ENCODE peak calls at places on chromosomes 12 and 14, in four cellular contexts. W, M, P and S are unnamed samples.

GRCh38 chr12:56152132-56152755 is at the start of gene MYL6B:
- DNase-seq in W (peak; percentile 96), M (peak; percentile 81), P (peak; percentile 97), S (peak; percentile 96)

GRCh38 chr14:47536341-47536740 is 139.1 kb downstream of the MDGA2 start:
- DNase-seq in W (no peak), M (no peak), P (no peak), S (no peak)

GRCh38 chr12:92337128-92337527 is 191.5 kb upstream of the BTG1 start:
- DNase-seq in W (no peak), M (no peak), P (no peak), S (no peak)

GRCh38 chr14:80202888-80203562 is 8.3 kb downstream of the DIO2 start:
- DNase-seq in W (no peak), M (no peak), P (no peak), S (peak; percentile 52)

GRCh38 chr12:69330475-69331473 is 17.4 kb upstream of the LYZ start:
- DNase-seq in W (no peak), M (no peak), P (peak; percentile 70), S (no peak)

GRCh38 chr12:62900686-62901272 is 34.2 kb downstream of the PPM1H start:
- DNase-seq in W (no peak), M (no peak), P (no peak), S (no peak)

GRCh38 chr14:38731962-38732361 is 371.1 kb downstream of the SEC23A start:
- DNase-seq in W (no peak), M (no peak), P (no peak), S (no peak)

GRCh38 chr12:79524507-79525148 is 166.1 kb downstream of the PAWR start:
- DNase-seq in W (no peak), M (no peak), P (no peak), S (peak; percentile 68)

GRCh38 chr12:20527396-20528154 is 159.2 kb downstream of the PDE3A start:
- DNase-seq in W (no peak), M (no peak), P (no peak), S (no peak)

GRCh38 chr12:68630050-68630449 is 19.4 kb downstream of the RAP1B start:
- DNase-seq in W (no peak), M (no peak), P (no peak), S (no peak)

GRCh38 chr14:99774526-99775307 is 18.5 kb upstream of the EML1 start:
- DNase-seq in W (peak; percentile 56), M (no peak), P (no peak), S (peak; percentile 72)

GRCh38 chr12:132424811-132425210 is 65.1 kb upstream of the FBRSL1 start:
- DNase-seq in W (no peak), M (no peak), P (no peak), S (no peak)

GRCh38 chr12:22256634-22257033 is 77.9 kb downstream of the ST8SIA1 start:
- DNase-seq in W (no peak), M (no peak), P (no peak), S (no peak)

GRCh38 chr12:3047961-3048360 is 29.2 kb upstream of the TSPAN9 start:
- DNase-seq in W (peak; percentile 54), M (no peak), P (no peak), S (peak; percentile 21)

GRCh38 chr12:95358111-95359083 is 115.6 kb upstream of the METAP2 start:
- DNase-seq in W (no peak), M (no peak), P (no peak), S (peak; percentile 38)

GRCh38 chr14:101294136-101294535 is 267.2 kb upstream of the DIO3 start:
- DNase-seq in W (no peak), M (no peak), P (no peak), S (no peak)

GRCh38 chr12:9273276-9273675 is 65.1 kb upstream of the PZP start:
- DNase-seq in W (no peak), M (no peak), P (no peak), S (no peak)

GRCh38 chr14:93984070-93984469 is 7.7 kb upstream of the ASB2 start:
- DNase-seq in W (no peak), M (no peak), P (no peak), S (no peak)

GRCh38 chr12:6370994-6371754 is 4.2 kb downstream of the SCNN1A start:
- DNase-seq in W (no peak), M (peak; percentile 95), P (peak; percentile 80), S (no peak)

GRCh38 chr14:32367501-32367900 is 38.4 kb downstream of the AKAP6 start:
- DNase-seq in W (no peak), M (no peak), P (no peak), S (no peak)

GRCh38 chr14:36390718-36391117 is 70.3 kb upstream of the MBIP start:
- DNase-seq in W (no peak), M (no peak), P (no peak), S (no peak)

GRCh38 chr12:122227341-122227740 is 1.5 kb upstream of the DIABLO start:
- DNase-seq in W (no peak), M (no peak), P (no peak), S (no peak)

GRCh38 chr14:73455294-73455693 is 3.1 kb downstream of the NUMB start:
- DNase-seq in W (no peak), M (no peak), P (no peak), S (peak; percentile 41)

GRCh38 chr14:62079035-62079434 is 316.8 kb downstream of the SNAPC1 start:
- DNase-seq in W (no peak), M (no peak), P (no peak), S (peak; percentile 69)

GRCh38 chr12:45644521-45644920 is 85.0 kb upstream of the ARID2 start:
- DNase-seq in W (no peak), M (no peak), P (no peak), S (peak; percentile 66)

GRCh38 chr12:123899368-123899767 is 73.3 kb downstream of the CCDC92 start:
- DNase-seq in W (no peak), M (no peak), P (no peak), S (no peak)

GRCh38 chr12:106594447-106594846 is 11.6 kb downstream of the RFX4 start:
- DNase-seq in W (no peak), M (no peak), P (no peak), S (no peak)

GRCh38 chr12:93839076-93839475 is 161.9 kb downstream of the CRADD start:
- DNase-seq in W (no peak), M (no peak), P (no peak), S (no peak)
- TF ChIP-seq CTCF in W (no peak), M (peak; percentile 28), P (no peak), S (no peak)

DNA sequence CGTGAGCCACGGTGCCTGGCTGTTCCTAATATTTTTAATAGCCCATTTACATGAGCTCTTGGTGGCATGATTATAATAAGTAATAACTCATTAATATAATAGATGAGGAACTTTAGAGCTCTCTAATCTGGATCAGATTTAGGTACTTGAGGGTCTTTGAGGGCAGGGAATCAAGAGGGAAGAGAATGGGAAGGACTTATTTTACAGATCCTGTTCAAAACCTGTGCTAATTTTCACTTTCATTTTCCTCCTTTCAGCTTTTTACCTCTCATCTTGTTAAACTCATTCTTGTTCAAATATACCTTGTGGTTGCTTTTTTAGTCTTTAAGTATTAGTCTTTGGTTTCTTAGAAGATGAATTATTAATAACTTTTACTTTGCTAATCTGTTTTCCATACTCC is 5.6 kb downstream of the NECAP1 start:
- DNase-seq in W (no peak), M (no peak), P (no peak), S (no peak)
- H3K4me3 ChIP-seq in W (no peak overlapping the region), M (no peak overlapping the region), P (no peak overlapping the region), S (no peak overlapping the region)

GRCh38 chr12:116210131-116210530 is 67.4 kb downstream of the MED13L start:
- DNase-seq in W (no peak), M (no peak), P (no peak), S (no peak)

GRCh38 chr12:116204785-116205184 is 72.7 kb downstream of the MED13L start:
- DNase-seq in W (no peak), M (no peak), P (no peak), S (no peak)

GRCh38 chr12:116204169-116204568 is 73.3 kb downstream of the MED13L start:
- DNase-seq in W (no peak), M (no peak), P (no peak), S (no peak)

GRCh38 chr12:116207274-116207673 is 70.2 kb downstream of the MED13L start:
- DNase-seq in W (no peak), M (no peak), P (no peak), S (no peak)

DNA sequence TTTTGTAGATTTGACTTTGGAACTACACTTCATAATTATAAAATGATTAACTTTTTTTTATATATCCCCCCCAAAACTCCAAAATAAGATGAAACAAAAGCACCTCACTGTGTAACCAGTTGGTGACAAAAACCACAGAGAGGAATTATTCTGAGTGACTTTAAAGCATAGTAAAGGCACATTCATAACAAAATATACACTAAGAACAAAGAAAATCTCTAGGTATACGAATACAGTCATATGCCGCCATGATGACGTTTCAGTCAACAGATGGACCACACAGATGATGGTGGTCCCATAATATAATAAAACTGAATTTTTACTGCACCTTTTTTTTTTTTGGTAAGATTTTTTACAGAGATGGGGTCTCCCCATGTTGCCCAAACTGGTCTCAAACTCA is 70.7 kb downstream of the MED13L start:
- DNase-seq in W (no peak), M (no peak), P (no peak), S (no peak)
- H3K4me1 ChIP-seq in W (peaks cover 79% of the 10 kb centered on the region), M (peaks cover 3% of the 10 kb centered on the region), P (peaks cover 16% of the 10 kb centered on the region), S (peaks cover 22% of the 10 kb centered on the region)

GRCh38 chr14:57382283-57382682 is 8.1 kb upstream of the NAA30 start:
- DNase-seq in W (no peak), M (no peak), P (no peak), S (peak; percentile 43)

GRCh38 chr14:57375156-57375555 is 15.2 kb upstream of the NAA30 start:
- DNase-seq in W (no peak), M (no peak), P (no peak), S (peak; percentile 76)

GRCh38 chr14:57383125-57383524 is 7.3 kb upstream of the NAA30 start:
- DNase-seq in W (no peak), M (no peak), P (no peak), S (no peak)

GRCh38 chr14:57380935-57381334 is 9.5 kb upstream of the NAA30 start:
- DNase-seq in W (no peak), M (no peak), P (no peak), S (peak; percentile 57)

GRCh38 chr14:57378661-57379060 is 11.7 kb upstream of the NAA30 start:
- DNase-seq in W (no peak), M (no peak), P (no peak), S (peak; percentile 27)
- TF ChIP-seq CTCF in W (no peak), M (peak; percentile 31), P (no peak), S (peak; percentile 49)

GRCh38 chr12:53624453-53624852 is 1.7 kb downstream of the ATF7 start:
- DNase-seq in W (no peak), M (no peak), P (no peak), S (no peak)

GRCh38 chr12:53624956-53625355 is 1.2 kb downstream of the ATF7 start:
- DNase-seq in W (no peak), M (no peak), P (no peak), S (no peak)

GRCh38 chr12:53622724-53623123 is 3.5 kb downstream of the ATF7 start:
- DNase-seq in W (no peak), M (no peak), P (no peak), S (no peak)

GRCh38 chr12:53623986-53624385 is 2.2 kb downstream of the ATF7 start:
- DNase-seq in W (no peak), M (no peak), P (no peak), S (peak; percentile 48)

DNA sequence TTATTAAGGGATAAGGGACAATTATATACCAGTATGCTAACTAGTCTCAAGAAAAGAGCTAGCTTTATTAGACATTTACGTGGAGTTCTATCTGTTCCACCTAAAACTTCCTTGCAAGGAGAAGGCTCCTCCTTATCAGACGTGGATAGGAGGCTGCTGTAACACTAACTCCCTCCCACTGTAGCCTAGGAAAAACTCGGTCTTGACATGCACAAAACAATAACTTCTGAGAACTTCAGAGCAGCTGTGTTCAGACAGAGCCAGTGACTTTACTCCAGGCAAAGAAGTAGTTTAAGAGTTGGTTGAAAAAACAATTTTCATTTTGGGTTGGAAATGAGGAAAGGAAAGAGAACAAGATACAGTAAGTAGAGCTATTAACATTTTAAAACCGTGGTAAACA is 2.7 kb downstream of the ATF7 start:
- DNase-seq in W (no peak), M (no peak), P (no peak), S (peak; percentile 54)
- H3K4me3 ChIP-seq in W (peak overlapping the region; percentile 79), M (no peak overlapping the region), P (peak overlapping the region; percentile 71), S (peak overlapping the region; percentile 55)